ENCODE peak calls at places on chromosomes 7 and 10, in nine cellular contexts. H is tibial nerve, R is A549, Q is adrenal gland, X is vagina, K is endothelial cell of umbilical vein, G is body of pancreas, Z is heart left ventricle, L is uterus. M is an unnamed sample.

GRCh38 chr10:44197646-44198045 is 187.3 kb downstream of the CXCL12 start:
- DNase-seq in H (no peak), R (no peak), Q (no peak), X (no peak), K (no peak), G (no peak), Z (no peak), L (no peak), M (no peak)

GRCh38 chr10:87177-88080 is 38.3 kb upstream of the TUBB8 start:
- DNase-seq in H (no peak), R (no peak), Q (no peak), X (no peak), K (no peak), G (peak), Z (no peak), L (no peak), M (no peak)

GRCh38 chr10:47233631-47234030 is 66.4 kb upstream of the GDF10 start:
- DNase-seq in H (no peak), R (no peak), Q (no peak), X (no peak), K (no peak), G (no peak), Z (no peak), L (no peak), M (no peak)

GRCh38 chr7:16417958-16418357 is 3.4 kb downstream of the CRPPA start:
- DNase-seq in H (no peak), R (no peak), Q (no peak), X (no peak), K (no peak), G (peak), Z (no peak), L (no peak), M (no peak)

GRCh38 chr10:75358835-75359421 is 42.6 kb downstream of the ZNF503 start:
- DNase-seq in H (no peak), R (peak), Q (no peak), X (no peak), K (no peak), G (no peak), Z (no peak), L (no peak), M (no peak)

GRCh38 chr10:33524966-33525365 is 190.5 kb upstream of the NRP1 start:
- DNase-seq in H (no peak), R (no peak), Q (no peak), X (no peak), K (no peak), G (no peak), Z (no peak), L (no peak), M (no peak)

GRCh38 chr7:3028071-3028766 is 15.4 kb downstream of the CARD11 start:
- DNase-seq in H (no peak), R (peak), Q (peak), X (no peak), K (peak), G (peak), Z (no peak), L (no peak), M (no peak)

GRCh38 chr7:135168001-135168400 is 2.5 kb downstream of the CYREN start:
- DNase-seq in H (no peak), R (no peak), Q (peak), X (no peak), K (peak), G (peak), Z (no peak), L (no peak), M (peak)

GRCh38 chr7:63044721-63045120 is 953.9 kb upstream of the ZNF722 start:
- DNase-seq in H (no peak), R (no peak), Q (no peak), X (no peak), K (no peak), G (no peak), Z (no peak), L (no peak), M (no peak)

GRCh38 chr7:151240536-151240935 is 8.0 kb downstream of the SMARCD3 start:
- DNase-seq in H (no peak), R (no peak), Q (no peak), X (no peak), K (no peak), G (no peak), Z (no peak), L (no peak), M (no peak)

GRCh38 chr7:151240942-151241754 is 7.3 kb downstream of the SMARCD3 start:
- DNase-seq in H (no peak), R (no peak), Q (no peak), X (no peak), K (no peak), G (no peak), Z (no peak), L (no peak), M (no peak)

GRCh38 chr7:151238190-151238810 is 6.0 kb downstream of the CHPF2 start:
- DNase-seq in H (no peak), R (no peak), Q (no peak), X (no peak), K (no peak), G (no peak), Z (no peak), L (no peak), M (no peak)

GRCh38 chr7:151238924-151239836 is 6.9 kb downstream of the CHPF2 start:
- DNase-seq in H (no peak), R (no peak), Q (no peak), X (no peak), K (no peak), G (no peak), Z (no peak), L (no peak), M (no peak)

DNA sequence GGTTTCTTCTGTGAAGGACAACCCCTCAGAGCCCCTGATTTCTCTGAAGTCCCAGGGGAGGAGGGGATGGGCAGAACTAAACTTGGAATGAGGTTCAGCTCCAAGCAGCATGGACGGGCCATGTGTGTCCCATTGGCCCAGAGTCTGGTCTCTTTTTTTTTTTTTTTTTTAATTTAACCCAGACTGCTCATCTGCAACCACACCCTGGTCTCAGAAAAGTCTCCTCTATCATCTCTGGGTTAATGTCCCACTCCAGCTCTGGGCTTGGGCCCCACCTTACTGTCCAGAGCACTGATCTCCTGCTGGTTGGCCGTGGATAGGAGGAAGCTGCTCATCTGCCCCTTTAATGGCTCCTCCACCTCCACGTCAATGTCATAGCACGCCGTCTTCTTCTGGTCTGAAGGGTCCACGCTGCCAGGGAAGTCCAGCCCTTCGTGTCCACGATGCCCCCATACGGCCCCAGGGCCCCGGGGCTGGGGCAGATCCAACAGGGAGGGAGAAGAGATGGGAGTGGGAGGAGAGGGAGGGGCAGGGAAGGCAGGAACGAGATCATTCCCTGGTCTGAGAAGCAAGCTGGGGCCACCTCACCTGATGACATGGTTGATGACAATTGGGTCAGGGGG is 7.7 kb downstream of the CHPF2 start:
- DNase-seq in H (no peak), R (no peak), Q (no peak), X (no peak), K (no peak), G (no peak), Z (no peak), L (no peak), M (no peak)
- TF ChIP-seq POLR2A in H (no peak), R (no peak), Q (no peak), X (no peak), K (no peak), G (no peak), Z (no peak), L (no peak), M (no peak)

DNA sequence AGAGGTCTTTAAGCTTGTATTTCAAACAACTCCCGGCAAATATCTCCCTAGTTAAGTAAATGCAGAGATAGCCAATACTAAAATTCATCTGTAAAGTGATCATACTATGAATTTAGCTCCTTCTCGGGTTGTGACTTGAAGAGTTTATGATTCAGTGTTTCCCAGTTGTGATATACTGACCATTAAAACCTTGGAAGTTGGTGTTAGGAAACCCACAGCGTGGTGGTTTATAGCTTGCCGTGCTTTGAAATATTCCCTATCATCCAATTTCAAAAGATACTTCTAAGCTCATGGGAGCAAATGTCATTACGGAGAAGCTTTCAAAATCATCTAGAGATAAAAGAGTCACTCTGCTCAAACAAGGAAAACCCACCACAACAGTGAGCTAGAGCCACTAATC is 171.6 kb downstream of the CSTF2T start:
- DNase-seq in H (no peak), R (no peak), Q (no peak), X (no peak), K (peak), G (no peak), Z (no peak), L (no peak), M (no peak)
- TF ChIP-seq POLR2A in H (no peak), R (no peak), Q (no peak), X (no peak), K (no peak), G (no peak), Z (no peak), L (no peak), M (no peak)

GRCh38 chr10:71082930-71083329 is 129.4 kb upstream of the UNC5B start:
- DNase-seq in H (no peak), R (no peak), Q (no peak), X (no peak), K (no peak), G (no peak), Z (no peak), L (no peak), M (no peak)
- TF ChIP-seq POLR2A in H (no peak), R (no peak), Q (no peak), X (no peak), K (no peak), G (no peak), Z (no peak), L (no peak), M (no peak)

GRCh38 chr7:39566056-39566921 is at the start of gene YAE1:
- DNase-seq in H (peak), R (peak), Q (peak), X (no peak), K (peak), G (peak), Z (peak), L (peak), M (peak)
- TF ChIP-seq POLR2A in H (no peak), R (peak), Q (peak), X (no peak), K (peak), G (peak), Z (peak), L (peak), M (peak)